ENCODE peak calls at places on chromosome 14, in eight cellular contexts. K is IMR-90; D is gastrocnemius medialis; J is GM06990; E is stimulated activated CD4-positive, alpha-beta T cell treated with anti-CD3 and anti-CD28 coated beads, Interleukin-4, amount 100 ng/mL, for 1 hour; G is stimulated activated CD8-positive, alpha-beta memory T cell treated with anti-CD3 and anti-CD28 coated beads, Interleukin-7, amount 100 ng/mL, for 1 hour; F is nephron progenitor cell; U is brain microvascular endothelial cell. T is an unnamed sample.

GRCh38 chr14:92625213-92625612 is 111.6 kb downstream of the RIN3 start:
- DNase-seq in K (peak; percentile 96), D (no peak), J (no peak), E (no peak), G (no peak), F (no peak), U (peak; percentile 84), T (no peak)

GRCh38 chr14:35277179-35277578 is 15.0 kb upstream of the PSMA6 start:
- DNase-seq in K (no peak), D (no peak), J (no peak), E (no peak), G (no peak), F (no peak), U (no peak), T (no peak)

GRCh38 chr14:68670344-68670725 is 122.5 kb downstream of the ZFP36L1 start:
- DNase-seq in K (no peak), D (no peak), J (no peak), E (no peak), G (no peak), F (no peak), U (no peak), T (no peak)

GRCh38 chr14:102272392-102272791 is 32.6 kb downstream of the MOK start:
- DNase-seq in K (peak; percentile 82), D (no peak), J (no peak), E (no peak), G (no peak), F (no peak), U (no peak), T (no peak)

GRCh38 chr14:52259452-52259851 is 8.0 kb upstream of the PTGDR start:
- DNase-seq in K (no peak), D (no peak), J (no peak), E (no peak), G (no peak), F (no peak), U (no peak), T (no peak)

GRCh38 chr14:99118946-99119345 is 153.1 kb downstream of the BCL11B start:
- DNase-seq in K (no peak), D (no peak), J (no peak), E (no peak), G (no peak), F (no peak), U (no peak), T (peak; percentile 58)

GRCh38 chr14:75551021-75551420 is 27.4 kb upstream of the FLVCR2 start:
- DNase-seq in K (no peak), D (no peak), J (no peak), E (no peak), G (no peak), F (no peak), U (no peak), T (no peak)

GRCh38 chr14:26839481-26839880 is 241.6 kb upstream of the NOVA1 start:
- DNase-seq in K (no peak), D (no peak), J (no peak), E (no peak), G (no peak), F (no peak), U (no peak), T (no peak)

GRCh38 chr14:32620303-32620702 is 291.2 kb downstream of the AKAP6 start:
- DNase-seq in K (peak; percentile 55), D (no peak), J (no peak), E (no peak), G (no peak), F (no peak), U (peak; percentile 59), T (no peak)

GRCh38 chr14:100670017-100670974 is 56.4 kb upstream of the DLK1 start:
- DNase-seq in K (no peak), D (no peak), J (no peak), E (no peak), G (no peak), F (no peak), U (no peak), T (no peak)

GRCh38 chr14:52402812-52403526 is 88.9 kb downstream of the PTGER2 start:
- DNase-seq in K (peak; percentile 72), D (no peak), J (no peak), E (no peak), G (no peak), F (no peak), U (peak; percentile 31), T (no peak)

GRCh38 chr14:88614218-88614907 is 51.5 kb downstream of the ZC3H14 start:
- DNase-seq in K (peak; percentile 81), D (no peak), J (no peak), E (no peak), G (no peak), F (no peak), U (peak; percentile 45), T (no peak)